ENCODE peak calls at places on chromosomes 6 and 20, in nine cellular contexts. V, B, P, W, J, Y, M, D and R are unnamed samples.

GRCh38 chr20:1815502-1816085 is 79.6 kb upstream of the SIRPA start:
- DNase-seq in V (no peak), B (no peak), P (no peak), W (no peak), J (no peak), Y (no peak), M (no peak), D (no peak), R (no peak)

GRCh38 chr20:49961413-49961812 is 21.4 kb upstream of the SNAI1 start:
- DNase-seq in V (no peak), B (no peak), P (no peak), W (no peak), J (no peak), Y (no peak), M (no peak), D (no peak), R (no peak)

GRCh38 chr6:134686071-134686470 is 263.8 kb downstream of the ALDH8A1 start:
- DNase-seq in V (no peak), B (no peak), P (no peak), W (no peak), J (no peak), Y (no peak), M (peak), D (peak), R (no peak)

GRCh38 chr6:121503633-121504032 is 68.2 kb downstream of the GJA1 start:
- DNase-seq in V (no peak), B (no peak), P (no peak), W (no peak), J (no peak), Y (no peak), M (no peak), D (no peak), R (no peak)

GRCh38 chr20:2822073-2822472 is 5.9 kb downstream of the TMEM239 start:
- DNase-seq in V (no peak), B (no peak), P (no peak), W (no peak), J (no peak), Y (no peak), M (no peak), D (no peak), R (no peak)

GRCh38 chr20:46171909-46172308 is 53.8 kb downstream of the CD40 start:
- DNase-seq in V (no peak), B (no peak), P (no peak), W (no peak), J (no peak), Y (no peak), M (no peak), D (no peak), R (no peak)

GRCh38 chr6:37556884-37557644 is 57.4 kb upstream of the CCDC167 start:
- DNase-seq in V (no peak), B (no peak), P (no peak), W (no peak), J (no peak), Y (no peak), M (no peak), D (no peak), R (no peak)

GRCh38 chr6:3325210-3325609 is 66.5 kb downstream of the PSMG4 start:
- DNase-seq in V (no peak), B (peak), P (no peak), W (no peak), J (no peak), Y (no peak), M (peak), D (peak), R (no peak)

GRCh38 chr6:46199387-46199786 is 28.6 kb upstream of the ENPP5 start:
- DNase-seq in V (no peak), B (no peak), P (no peak), W (no peak), J (no peak), Y (no peak), M (peak), D (peak), R (no peak)

GRCh38 chr6:33702345-33702977 is 9.0 kb downstream of the UQCC2 start:
- DNase-seq in V (peak), B (peak), P (peak), W (peak), J (no peak), Y (peak), M (peak), D (peak), R (no peak)

GRCh38 chr6:75334266-75335040 is 49.9 kb upstream of the TMEM30A start:
- DNase-seq in V (no peak), B (peak), P (no peak), W (peak), J (no peak), Y (no peak), M (peak), D (peak), R (no peak)

GRCh38 chr20:58800134-58800650 is 50.5 kb downstream of the GNAS-AS1 start:
- DNase-seq in V (no peak), B (no peak), P (no peak), W (no peak), J (no peak), Y (no peak), M (no peak), D (no peak), R (no peak)

GRCh38 chr6:3318226-3318625 is 59.5 kb downstream of the PSMG4 start:
- DNase-seq in V (no peak), B (no peak), P (no peak), W (no peak), J (no peak), Y (no peak), M (no peak), D (no peak), R (no peak)

GRCh38 chr6:153790048-153790447 is 249.0 kb upstream of the OPRM1 start:
- DNase-seq in V (peak), B (peak), P (no peak), W (no peak), J (no peak), Y (no peak), M (peak), D (no peak), R (no peak)

GRCh38 chr6:33912177-33912576 is 108.4 kb upstream of the MLN start:
- DNase-seq in V (no peak), B (no peak), P (no peak), W (no peak), J (no peak), Y (no peak), M (no peak), D (no peak), R (no peak)

GRCh38 chr6:21953831-21954801 is 342.7 kb downstream of the PRL start:
- DNase-seq in V (no peak), B (no peak), P (no peak), W (no peak), J (no peak), Y (no peak), M (peak), D (peak), R (no peak)

GRCh38 chr6:25637946-25638345 is 14.1 kb upstream of the SCGN start:
- DNase-seq in V (no peak), B (no peak), P (no peak), W (no peak), J (peak), Y (no peak), M (no peak), D (no peak), R (no peak)
- TF ChIP-seq CTCF in V (peak), B (no peak), P (no peak), W (no peak), J (peak), Y (no peak), M (no peak), D (no peak), R (no peak)

GRCh38 chr6:15755555-15755954 is 92.7 kb upstream of the DTNBP1 start:
- DNase-seq in V (no peak), B (no peak), P (no peak), W (no peak), J (no peak), Y (peak), M (peak), D (peak), R (no peak)
- TF ChIP-seq CTCF in V (no peak), B (no peak), P (no peak), W (no peak), J (no peak), Y (no peak), M (peak), D (peak), R (no peak)

GRCh38 chr20:12207875-12208274 is 290.2 kb downstream of the BTBD3 start:
- DNase-seq in V (peak), B (no peak), P (no peak), W (peak), J (no peak), Y (no peak), M (peak), D (no peak), R (peak)
- TF ChIP-seq CTCF in V (peak), B (peak), P (peak), W (peak), J (peak), Y (peak), M (peak), D (peak), R (peak)

GRCh38 chr20:62926229-62927127 is at the start of gene DIDO1:
- DNase-seq in V (peak), B (peak), P (peak), W (peak), J (peak), Y (peak), M (peak), D (no peak), R (peak)
- TF ChIP-seq CTCF in V (peak), B (peak), P (peak), W (peak), J (peak), Y (peak), M (peak), D (peak), R (peak)

DNA sequence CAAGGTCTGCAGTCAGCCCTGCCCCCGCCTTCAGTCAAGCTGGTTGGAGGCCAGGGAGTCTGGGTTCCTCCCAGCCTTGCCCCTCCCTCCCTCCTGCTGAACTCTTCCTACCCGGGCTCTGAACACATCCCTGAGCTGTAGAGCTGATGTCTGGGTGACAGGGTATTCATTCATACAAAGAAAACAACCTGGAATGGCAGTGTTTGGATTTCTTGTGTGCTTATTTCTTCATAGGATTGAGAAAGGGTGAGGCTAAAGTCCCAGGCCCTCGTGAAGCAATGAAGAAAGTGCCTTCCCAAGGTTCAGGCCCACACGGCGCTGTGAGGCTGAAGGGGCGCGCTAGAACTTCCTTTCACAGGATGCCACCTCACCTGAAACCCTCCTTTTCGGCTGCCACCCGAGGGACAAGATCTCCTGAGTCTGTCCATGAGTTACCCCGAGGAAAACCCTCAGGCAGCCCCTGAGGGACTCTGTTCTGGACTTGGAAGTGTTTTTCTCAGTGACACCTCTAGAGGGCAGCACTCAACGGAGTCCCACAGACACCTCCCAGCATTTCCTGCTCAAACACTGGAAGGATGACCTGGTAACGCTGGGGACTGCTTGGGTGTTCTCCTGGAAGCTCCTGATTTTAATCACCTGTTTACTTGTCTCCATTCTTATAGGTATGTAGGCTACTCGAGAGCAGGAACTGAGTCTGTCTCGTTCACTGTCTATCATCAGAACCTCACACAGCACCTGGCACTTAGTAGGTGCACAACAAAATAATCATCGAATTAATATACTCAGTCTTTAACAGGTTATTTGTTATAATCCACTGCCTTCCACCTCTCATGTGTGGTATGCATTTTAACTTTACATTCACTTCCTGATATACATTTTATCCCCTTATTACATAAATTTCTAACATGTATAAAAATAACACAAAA is 11.8 kb upstream of the GSTA1 start:
- DNase-seq in V (peak), B (peak), P (no peak), W (peak), J (peak), Y (peak), M (peak), D (no peak), R (peak)
- TF ChIP-seq CTCF in V (peak), B (peak), P (peak), W (peak), J (peak), Y (peak), M (peak), D (peak), R (peak)

GRCh38 chr20:7272512-7272911 is 505.0 kb downstream of the BMP2 start:
- DNase-seq in V (no peak), B (no peak), P (no peak), W (no peak), J (no peak), Y (no peak), M (no peak), D (no peak), R (no peak)
- TF ChIP-seq CTCF in V (no peak), B (no peak), P (no peak), W (no peak), J (peak), Y (no peak), M (peak), D (peak), R (peak)